ENCODE peak calls at places on chromosomes 5 and 9, in seven cellular contexts. One of them, this sample, is unnamed.

GRCh38 chr9:2015581-2016410 is 649 bp downstream of the SMARCA2 start:
- DNase-seq in heart right ventricle: peak; percentile 69
- DNase-seq in CD8-positive, alpha-beta T cell: peak; percentile 47
- DNase-seq in upper lobe of right lung: peak; percentile 81
- DNase-seq in suprapubic skin: peak; percentile 85
- DNase-seq in thyroid gland: peak; percentile 61
- DNase-seq in BE2C: peak; percentile 34
- DNase-seq in this sample: peak; percentile 76

GRCh38 chr5:180568914-180569313 is 22.4 kb downstream of the SCGB3A1 start:
- DNase-seq in heart right ventricle: no peak
- DNase-seq in CD8-positive, alpha-beta T cell: no peak
- DNase-seq in upper lobe of right lung: no peak
- DNase-seq in suprapubic skin: no peak
- DNase-seq in thyroid gland: no peak
- DNase-seq in BE2C: no peak
- DNase-seq in this sample: no peak

GRCh38 chr9:130565792-130566191 is 13.6 kb upstream of the FUBP3 start:
- DNase-seq in heart right ventricle: no peak
- DNase-seq in CD8-positive, alpha-beta T cell: no peak
- DNase-seq in upper lobe of right lung: no peak
- DNase-seq in suprapubic skin: no peak
- DNase-seq in thyroid gland: no peak
- DNase-seq in BE2C: no peak
- DNase-seq in this sample: no peak

GRCh38 chr9:91589101-91589553 is 165.5 kb upstream of the NFIL3 start:
- DNase-seq in heart right ventricle: no peak
- DNase-seq in CD8-positive, alpha-beta T cell: no peak
- DNase-seq in upper lobe of right lung: no peak
- DNase-seq in suprapubic skin: no peak
- DNase-seq in thyroid gland: peak; percentile 7
- DNase-seq in BE2C: no peak
- DNase-seq in this sample: peak; percentile 94

GRCh38 chr5:26700759-26701384 is 337.5 kb downstream of the CDH9 start:
- DNase-seq in heart right ventricle: no peak
- DNase-seq in CD8-positive, alpha-beta T cell: no peak
- DNase-seq in upper lobe of right lung: no peak
- DNase-seq in suprapubic skin: no peak
- DNase-seq in thyroid gland: no peak
- DNase-seq in BE2C: peak; percentile 70
- DNase-seq in this sample: no peak

GRCh38 chr5:124822647-124823046 is 76.2 kb upstream of the ZNF608 start:
- DNase-seq in heart right ventricle: no peak
- DNase-seq in CD8-positive, alpha-beta T cell: no peak
- DNase-seq in upper lobe of right lung: no peak
- DNase-seq in suprapubic skin: no peak
- DNase-seq in thyroid gland: no peak
- DNase-seq in BE2C: no peak
- DNase-seq in this sample: no peak

GRCh38 chr5:96340357-96340756 is 92.7 kb downstream of the PCSK1 start:
- DNase-seq in heart right ventricle: no peak
- DNase-seq in CD8-positive, alpha-beta T cell: no peak
- DNase-seq in upper lobe of right lung: no peak
- DNase-seq in suprapubic skin: no peak
- DNase-seq in thyroid gland: no peak
- DNase-seq in BE2C: no peak
- DNase-seq in this sample: no peak

GRCh38 chr9:35675732-35676392 is 2.1 kb downstream of the CA9 start:
- DNase-seq in heart right ventricle: peak; percentile 64
- DNase-seq in CD8-positive, alpha-beta T cell: peak; percentile 40
- DNase-seq in upper lobe of right lung: no peak
- DNase-seq in suprapubic skin: no peak
- DNase-seq in thyroid gland: peak; percentile 56
- DNase-seq in BE2C: peak; percentile 85
- DNase-seq in this sample: peak; percentile 89

GRCh38 chr5:40446910-40447309 is 232.8 kb upstream of the PTGER4 start:
- DNase-seq in heart right ventricle: no peak
- DNase-seq in CD8-positive, alpha-beta T cell: no peak
- DNase-seq in upper lobe of right lung: no peak
- DNase-seq in suprapubic skin: no peak
- DNase-seq in thyroid gland: no peak
- DNase-seq in BE2C: no peak
- DNase-seq in this sample: peak; percentile 43

GRCh38 chr5:102498271-102499034 is at the start of gene SLCO6A1:
- DNase-seq in heart right ventricle: no peak
- DNase-seq in CD8-positive, alpha-beta T cell: peak; percentile 17
- DNase-seq in upper lobe of right lung: no peak
- DNase-seq in suprapubic skin: no peak
- DNase-seq in thyroid gland: no peak
- DNase-seq in BE2C: no peak
- DNase-seq in this sample: no peak

GRCh38 chr9:76342862-76343261 is 51.4 kb downstream of the RFK start:
- DNase-seq in heart right ventricle: no peak
- DNase-seq in CD8-positive, alpha-beta T cell: no peak
- DNase-seq in upper lobe of right lung: no peak
- DNase-seq in suprapubic skin: no peak
- DNase-seq in thyroid gland: no peak
- DNase-seq in BE2C: no peak
- DNase-seq in this sample: no peak

GRCh38 chr5:138468966-138469539 is 3.8 kb downstream of the EGR1 start:
- DNase-seq in heart right ventricle: no peak
- DNase-seq in CD8-positive, alpha-beta T cell: no peak
- DNase-seq in upper lobe of right lung: no peak
- DNase-seq in suprapubic skin: no peak
- DNase-seq in thyroid gland: no peak
- DNase-seq in BE2C: no peak
- DNase-seq in this sample: peak; percentile 72

GRCh38 chr5:89277791-89278190 is 394.8 kb upstream of the MEF2C start:
- DNase-seq in heart right ventricle: no peak
- DNase-seq in CD8-positive, alpha-beta T cell: no peak
- DNase-seq in upper lobe of right lung: no peak
- DNase-seq in suprapubic skin: no peak
- DNase-seq in thyroid gland: no peak
- DNase-seq in BE2C: no peak
- DNase-seq in this sample: no peak

GRCh38 chr5:9537223-9538141 is 8.4 kb downstream of the SEMA5A start:
- DNase-seq in heart right ventricle: no peak
- DNase-seq in CD8-positive, alpha-beta T cell: no peak
- DNase-seq in upper lobe of right lung: no peak
- DNase-seq in suprapubic skin: no peak
- DNase-seq in thyroid gland: no peak
- DNase-seq in BE2C: no peak
- DNase-seq in this sample: no peak

GRCh38 chr9:120383999-120384924 is 195.7 kb downstream of the CDK5RAP2 start:
- DNase-seq in heart right ventricle: no peak
- DNase-seq in CD8-positive, alpha-beta T cell: no peak
- DNase-seq in upper lobe of right lung: no peak
- DNase-seq in suprapubic skin: no peak
- DNase-seq in thyroid gland: peak; percentile 75
- DNase-seq in BE2C: no peak
- DNase-seq in this sample: peak; percentile 69

DNA sequence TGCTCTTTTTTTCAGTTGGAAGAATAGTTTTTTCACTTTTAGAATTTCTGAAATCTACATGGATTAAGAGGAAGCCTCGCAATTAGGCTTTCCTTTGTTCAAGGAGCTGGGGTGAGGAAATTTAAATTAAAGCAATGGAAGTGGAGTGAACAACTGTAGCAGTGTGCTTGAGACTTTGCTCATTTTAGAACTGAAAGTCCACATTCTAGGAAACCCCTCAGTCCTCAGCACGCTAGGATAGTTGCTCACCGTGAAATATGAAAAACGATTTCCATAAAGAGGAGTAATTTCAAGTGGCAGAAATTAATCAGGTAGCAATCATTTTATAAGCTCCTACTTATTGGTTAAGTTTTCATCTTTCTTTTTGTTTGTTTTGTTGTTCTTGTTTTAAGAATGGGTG is 243.0 kb upstream of the ITGA1 start:
- DNase-seq in heart right ventricle: no peak
- DNase-seq in CD8-positive, alpha-beta T cell: no peak
- DNase-seq in upper lobe of right lung: no peak
- DNase-seq in suprapubic skin: no peak
- DNase-seq in thyroid gland: no peak
- DNase-seq in BE2C: no peak
- DNase-seq in this sample: no peak
- H3K4me1 ChIP-seq in heart right ventricle: no peaks in the 10 kb centered on the region
- H3K4me1 ChIP-seq in CD8-positive, alpha-beta T cell: no peaks in the 10 kb centered on the region
- H3K4me1 ChIP-seq in upper lobe of right lung: no peaks in the 10 kb centered on the region
- H3K4me1 ChIP-seq in suprapubic skin: no peaks in the 10 kb centered on the region
- H3K4me1 ChIP-seq in thyroid gland: no peaks in the 10 kb centered on the region
- H3K4me1 ChIP-seq in BE2C: no peaks in the 10 kb centered on the region
- H3K4me1 ChIP-seq in this sample: no peaks in the 10 kb centered on the region

DNA sequence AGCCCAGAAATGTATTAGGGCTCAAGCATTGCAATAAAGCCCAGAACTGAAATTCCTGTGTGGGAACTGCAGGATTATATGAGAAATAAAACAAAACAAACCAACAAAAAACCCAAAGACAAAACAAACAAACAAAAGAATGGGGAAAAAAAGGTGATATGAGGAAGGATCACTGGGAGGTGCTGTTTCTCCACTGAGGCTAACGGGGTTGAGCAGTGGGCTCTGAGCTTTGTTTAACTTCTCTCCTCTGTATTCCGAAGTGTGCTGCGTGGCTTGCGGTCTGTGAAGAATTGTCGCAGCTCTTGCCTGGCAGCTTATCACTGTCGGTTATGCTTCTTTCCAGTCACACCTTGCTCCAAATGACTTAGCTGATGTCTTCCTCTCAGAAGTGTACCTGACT is 106.3 kb downstream of the TENT4A start:
- DNase-seq in heart right ventricle: no peak
- DNase-seq in CD8-positive, alpha-beta T cell: no peak
- DNase-seq in upper lobe of right lung: no peak
- DNase-seq in suprapubic skin: no peak
- DNase-seq in thyroid gland: no peak
- DNase-seq in BE2C: no peak
- DNase-seq in this sample: no peak
- TF ChIP-seq CTCF in heart right ventricle: no peak
- TF ChIP-seq CTCF in CD8-positive, alpha-beta T cell: no peak
- TF ChIP-seq CTCF in upper lobe of right lung: no peak
- TF ChIP-seq CTCF in suprapubic skin: no peak
- TF ChIP-seq CTCF in thyroid gland: no peak
- TF ChIP-seq CTCF in BE2C: no peak
- TF ChIP-seq CTCF in this sample: no peak

GRCh38 chr5:151022511-151023018 is 2.2 kb downstream of the GPX3 start:
- DNase-seq in heart right ventricle: no peak
- DNase-seq in CD8-positive, alpha-beta T cell: no peak
- DNase-seq in upper lobe of right lung: no peak
- DNase-seq in suprapubic skin: no peak
- DNase-seq in thyroid gland: peak; percentile 57
- DNase-seq in BE2C: no peak
- DNase-seq in this sample: peak; percentile 49

GRCh38 chr5:151021771-151022170 is 1.4 kb downstream of the GPX3 start:
- DNase-seq in heart right ventricle: no peak
- DNase-seq in CD8-positive, alpha-beta T cell: no peak
- DNase-seq in upper lobe of right lung: no peak
- DNase-seq in suprapubic skin: no peak
- DNase-seq in thyroid gland: no peak
- DNase-seq in BE2C: no peak
- DNase-seq in this sample: no peak

GRCh38 chr5:151018846-151019245 is 1.5 kb upstream of the GPX3 start:
- DNase-seq in heart right ventricle: no peak
- DNase-seq in CD8-positive, alpha-beta T cell: no peak
- DNase-seq in upper lobe of right lung: no peak
- DNase-seq in suprapubic skin: no peak
- DNase-seq in thyroid gland: no peak
- DNase-seq in BE2C: no peak
- DNase-seq in this sample: no peak

GRCh38 chr5:151019331-151019730 is 1.1 kb upstream of the GPX3 start:
- DNase-seq in heart right ventricle: no peak
- DNase-seq in CD8-positive, alpha-beta T cell: no peak
- DNase-seq in upper lobe of right lung: no peak
- DNase-seq in suprapubic skin: no peak
- DNase-seq in thyroid gland: peak; percentile 34
- DNase-seq in BE2C: no peak
- DNase-seq in this sample: no peak

DNA sequence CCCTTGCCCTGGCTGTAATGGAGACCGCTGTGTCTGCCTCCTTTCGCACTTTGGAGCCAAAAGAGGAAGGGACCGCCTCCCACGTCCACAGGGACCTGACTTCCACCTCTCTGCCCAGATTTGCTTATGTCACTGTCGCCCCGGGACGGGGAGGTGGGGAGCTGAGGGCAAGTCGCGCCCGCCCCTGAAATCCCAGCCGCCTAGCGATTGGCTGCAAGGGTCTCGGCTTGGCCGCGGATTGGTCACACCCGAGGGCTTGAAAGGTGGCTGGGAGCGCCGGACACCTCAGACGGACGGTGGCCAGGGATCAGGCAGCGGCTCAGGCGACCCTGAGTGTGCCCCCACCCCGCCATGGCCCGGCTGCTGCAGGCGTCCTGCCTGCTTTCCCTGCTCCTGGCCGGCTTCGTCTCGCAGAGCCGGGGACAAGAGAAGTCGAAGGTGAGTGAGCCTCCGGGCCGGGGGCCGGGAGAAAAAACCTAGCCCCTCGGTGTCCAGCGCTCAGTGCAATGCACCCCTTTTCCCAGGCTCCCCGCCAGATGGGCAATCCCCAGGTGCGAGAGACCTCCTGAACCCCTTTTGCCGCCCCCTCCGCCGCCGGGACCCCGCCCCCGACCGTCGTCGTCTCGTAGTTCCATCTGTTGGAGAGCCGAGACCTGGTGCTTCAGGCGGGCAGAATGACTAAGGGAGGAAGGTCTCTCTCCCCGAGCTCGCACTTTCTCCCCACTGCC is at the start of gene GPX3:
- DNase-seq in heart right ventricle: peak; percentile 95
- DNase-seq in CD8-positive, alpha-beta T cell: peak; percentile 36
- DNase-seq in upper lobe of right lung: peak; percentile 96
- DNase-seq in suprapubic skin: peak; percentile 97
- DNase-seq in thyroid gland: peak; percentile 99
- DNase-seq in BE2C: peak; percentile 86
- DNase-seq in this sample: peak; percentile 95
- H3K4me3 ChIP-seq in heart right ventricle: peak within 1 kb of the TSS; percentile 80
- H3K4me3 ChIP-seq in CD8-positive, alpha-beta T cell: peak within 1 kb of the TSS; percentile 45
- H3K4me3 ChIP-seq in upper lobe of right lung: peak within 1 kb of the TSS; percentile 82
- H3K4me3 ChIP-seq in suprapubic skin: peak within 1 kb of the TSS; percentile 67
- H3K4me3 ChIP-seq in thyroid gland: peak within 1 kb of the TSS; percentile 77
- H3K4me3 ChIP-seq in BE2C: peak within 1 kb of the TSS; percentile 77
- H3K4me3 ChIP-seq in this sample: peak within 1 kb of the TSS; percentile 53

GRCh38 chr9:14318934-14319513 is 5.1 kb upstream of the NFIB start:
- DNase-seq in heart right ventricle: no peak
- DNase-seq in CD8-positive, alpha-beta T cell: no peak
- DNase-seq in upper lobe of right lung: no peak
- DNase-seq in suprapubic skin: no peak
- DNase-seq in thyroid gland: no peak
- DNase-seq in BE2C: no peak
- DNase-seq in this sample: no peak

GRCh38 chr9:14321517-14322125 is 7.7 kb upstream of the NFIB start:
- DNase-seq in heart right ventricle: no peak
- DNase-seq in CD8-positive, alpha-beta T cell: no peak
- DNase-seq in upper lobe of right lung: no peak
- DNase-seq in suprapubic skin: no peak
- DNase-seq in thyroid gland: no peak
- DNase-seq in BE2C: no peak
- DNase-seq in this sample: no peak

GRCh38 chr9:14323083-14323968 is 9.4 kb upstream of the NFIB start:
- DNase-seq in heart right ventricle: no peak
- DNase-seq in CD8-positive, alpha-beta T cell: no peak
- DNase-seq in upper lobe of right lung: no peak
- DNase-seq in suprapubic skin: no peak
- DNase-seq in thyroid gland: no peak
- DNase-seq in BE2C: no peak
- DNase-seq in this sample: no peak

GRCh38 chr9:14322211-14323082 is 8.5 kb upstream of the NFIB start:
- DNase-seq in heart right ventricle: peak; percentile 95
- DNase-seq in CD8-positive, alpha-beta T cell: peak; percentile 63
- DNase-seq in upper lobe of right lung: peak; percentile 96
- DNase-seq in suprapubic skin: peak; percentile 94
- DNase-seq in thyroid gland: peak; percentile 94
- DNase-seq in BE2C: peak; percentile 95
- DNase-seq in this sample: peak; percentile 98

GRCh38 chr9:14320272-14321245 is 6.6 kb upstream of the NFIB start:
- DNase-seq in heart right ventricle: no peak
- DNase-seq in CD8-positive, alpha-beta T cell: no peak
- DNase-seq in upper lobe of right lung: no peak
- DNase-seq in suprapubic skin: no peak
- DNase-seq in thyroid gland: peak; percentile 35
- DNase-seq in BE2C: peak; percentile 23
- DNase-seq in this sample: peak; percentile 97
- H3K4me1 ChIP-seq in heart right ventricle: peaks cover 61% of the 10 kb centered on the region
- H3K4me1 ChIP-seq in CD8-positive, alpha-beta T cell: peaks cover 12% of the 10 kb centered on the region
- H3K4me1 ChIP-seq in upper lobe of right lung: peaks cover 49% of the 10 kb centered on the region
- H3K4me1 ChIP-seq in suprapubic skin: peaks cover 70% of the 10 kb centered on the region
- H3K4me1 ChIP-seq in thyroid gland: peaks cover 18% of the 10 kb centered on the region
- H3K4me1 ChIP-seq in BE2C: peaks cover 11% of the 10 kb centered on the region
- H3K4me1 ChIP-seq in this sample: peaks cover 6% of the 10 kb centered on the region

This sample was measured in cardiac muscle cell.